ENCODE peak calls at places on chromosomes 5 and 9, in eight cellular contexts. D is heart left ventricle, X is psoas muscle, G is D721Med, I is upper lobe of right lung, S is left ventricle myocardium inferior, Y is pancreas, E is mucosa of descending colon. P is an unnamed sample.

GRCh38 chr9:136189394-136190236 is 15.3 kb downstream of the LHX3 start:
- DNase-seq in D (no peak), X (no peak), G (peak), I (no peak), S (no peak), Y (peak), E (no peak), P (no peak)

GRCh38 chr5:116382874-116383266 is 191.8 kb downstream of the SEMA6A start:
- DNase-seq in D (no peak), X (no peak), G (no peak), I (no peak), S (no peak), Y (no peak), E (no peak), P (no peak)

GRCh38 chr5:158209219-158209908 is 350.4 kb upstream of the CLINT1 start:
- DNase-seq in D (no peak), X (no peak), G (no peak), I (no peak), S (no peak), Y (no peak), E (no peak), P (no peak)

GRCh38 chr9:11356101-11356500 is 743.3 kb upstream of the PTPRD start:
- DNase-seq in D (no peak), X (no peak), G (no peak), I (no peak), S (no peak), Y (no peak), E (no peak), P (no peak)

GRCh38 chr5:431001-431710 is 11.8 kb upstream of the EXOC3 start:
- DNase-seq in D (no peak), X (peak), G (peak), I (no peak), S (no peak), Y (peak), E (no peak), P (peak)

GRCh38 chr5:72454996-72455395 is 52.2 kb downstream of the ZNF366 start:
- DNase-seq in D (no peak), X (no peak), G (no peak), I (no peak), S (no peak), Y (no peak), E (no peak), P (no peak)

GRCh38 chr9:995776-996175 is 19.3 kb downstream of the DMRT3 start:
- DNase-seq in D (no peak), X (no peak), G (no peak), I (no peak), S (no peak), Y (no peak), E (no peak), P (no peak)

GRCh38 chr9:98365227-98365669 is 109.8 kb upstream of the TBC1D2 start:
- DNase-seq in D (no peak), X (no peak), G (no peak), I (no peak), S (no peak), Y (no peak), E (no peak), P (no peak)

GRCh38 chr5:123947797-123948196 is 435.8 kb downstream of the CSNK1G3 start:
- DNase-seq in D (no peak), X (no peak), G (no peak), I (no peak), S (no peak), Y (no peak), E (no peak), P (no peak)

GRCh38 chr9:116905131-116905724 is 218.1 kb downstream of the TRIM32 start:
- DNase-seq in D (no peak), X (no peak), G (no peak), I (no peak), S (no peak), Y (no peak), E (no peak), P (no peak)

GRCh38 chr5:132271251-132272246 is 14.1 kb downstream of the PDLIM4 start:
- DNase-seq in D (no peak), X (no peak), G (no peak), I (no peak), S (no peak), Y (peak), E (no peak), P (no peak)

GRCh38 chr5:73304381-73304780 is 131.4 kb downstream of the TMEM174 start:
- DNase-seq in D (no peak), X (no peak), G (no peak), I (no peak), S (no peak), Y (no peak), E (no peak), P (no peak)

GRCh38 chr9:115957571-115957970 is 196.0 kb upstream of the PAPPA start:
- DNase-seq in D (no peak), X (no peak), G (no peak), I (no peak), S (no peak), Y (no peak), E (no peak), P (no peak)

GRCh38 chr5:88660326-88660946 is 222.5 kb downstream of the MEF2C start:
- DNase-seq in D (no peak), X (no peak), G (no peak), I (no peak), S (no peak), Y (peak), E (peak), P (no peak)

GRCh38 chr5:137465930-137466329 is 33.2 kb downstream of the SPOCK1 start:
- DNase-seq in D (no peak), X (no peak), G (no peak), I (no peak), S (no peak), Y (no peak), E (no peak), P (no peak)

GRCh38 chr5:63125862-63126261 is 547.2 kb downstream of the LRRC70 start:
- DNase-seq in D (no peak), X (no peak), G (no peak), I (no peak), S (no peak), Y (no peak), E (no peak), P (no peak)

GRCh38 chr9:653856-654387 is 187.6 kb upstream of the DMRT1 start:
- DNase-seq in D (no peak), X (no peak), G (no peak), I (no peak), S (no peak), Y (no peak), E (no peak), P (no peak)

GRCh38 chr5:142756576-142756975 is 13.6 kb upstream of the ARHGAP26 start:
- DNase-seq in D (no peak), X (no peak), G (no peak), I (no peak), S (no peak), Y (no peak), E (no peak), P (no peak)

GRCh38 chr9:75133396-75133795 is 45.1 kb downstream of the OSTF1 start:
- DNase-seq in D (no peak), X (no peak), G (no peak), I (no peak), S (no peak), Y (no peak), E (no peak), P (no peak)

GRCh38 chr5:124212949-124213348 is 533.5 kb downstream of the ZNF608 start:
- DNase-seq in D (no peak), X (no peak), G (no peak), I (no peak), S (no peak), Y (no peak), E (no peak), P (no peak)

GRCh38 chr5:172003750-172004149 is 2.7 kb downstream of the FBXW11 start:
- DNase-seq in D (no peak), X (no peak), G (no peak), I (no peak), S (no peak), Y (no peak), E (no peak), P (no peak)

GRCh38 chr5:100903036-100903887 is at the start of gene ST8SIA4:
- DNase-seq in D (peak), X (peak), G (peak), I (peak), S (peak), Y (peak), E (peak), P (peak)

GRCh38 chr5:163696270-163696887 is 191.0 kb downstream of the MAT2B start:
- DNase-seq in D (peak), X (no peak), G (peak), I (no peak), S (no peak), Y (no peak), E (no peak), P (peak)
- TF ChIP-seq CTCF in D (peak), X (peak), G (peak), I (peak), S (peak), Y (peak), E (peak), P (peak)

GRCh38 chr5:103255666-103256065 is 2.9 kb upstream of the MACIR start:
- DNase-seq in D (no peak), X (no peak), G (no peak), I (no peak), S (no peak), Y (no peak), E (no peak), P (no peak)

GRCh38 chr5:103258368-103258956 is at the start of gene MACIR:
- DNase-seq in D (peak), X (peak), G (peak), I (peak), S (peak), Y (peak), E (peak), P (peak)

GRCh38 chr5:103254921-103255320 is 3.6 kb upstream of the MACIR start:
- DNase-seq in D (no peak), X (no peak), G (no peak), I (no peak), S (no peak), Y (no peak), E (no peak), P (no peak)

GRCh38 chr5:103258957-103259704 is 568 bp downstream of the MACIR start:
- DNase-seq in D (peak), X (peak), G (no peak), I (peak), S (peak), Y (peak), E (peak), P (peak)

GRCh38 chr5:103256178-103256577 is 2.4 kb upstream of the MACIR start:
- DNase-seq in D (no peak), X (no peak), G (no peak), I (no peak), S (no peak), Y (no peak), E (no peak), P (no peak)
- TF ChIP-seq CTCF in D (no peak), X (no peak), G (peak), I (no peak), S (peak), Y (peak), E (no peak), P (no peak)

DNA sequence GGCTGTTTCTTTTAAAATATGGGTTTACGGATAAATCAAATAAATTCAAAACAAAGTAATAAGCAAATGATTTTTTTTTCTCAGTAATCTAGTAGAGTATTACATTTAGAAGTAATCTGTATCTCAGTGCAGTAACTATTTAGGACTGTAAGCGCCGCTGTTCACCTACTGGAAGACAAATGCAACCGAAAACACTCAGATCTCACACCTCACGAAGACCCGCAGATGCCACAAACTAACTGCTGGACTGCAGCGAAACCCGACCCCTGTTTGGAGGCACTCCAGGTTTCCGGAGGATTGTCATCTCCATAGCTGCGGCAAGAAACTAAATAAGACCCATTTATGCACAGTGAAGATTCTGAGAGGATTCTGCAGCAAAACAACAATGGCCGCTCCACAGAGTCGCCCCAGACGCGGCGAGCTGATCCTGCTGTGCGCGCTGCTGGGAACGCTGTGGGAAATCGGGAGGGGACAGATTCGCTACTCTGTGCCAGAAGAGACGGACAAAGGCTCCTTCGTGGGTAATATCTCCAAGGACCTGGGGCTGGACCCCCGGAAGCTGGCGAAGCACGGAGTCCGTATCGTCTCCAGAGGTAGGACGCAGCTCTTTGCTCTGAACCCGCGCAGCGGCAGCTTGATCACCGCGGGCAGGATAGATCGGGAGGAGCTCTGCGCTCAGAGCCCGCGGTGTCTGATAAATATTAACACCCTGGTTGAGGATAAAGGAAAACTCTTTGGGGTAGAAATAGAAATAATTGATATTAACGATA is at the start of gene PCDHGA8:
- DNase-seq in D (no peak), X (no peak), G (no peak), I (no peak), S (no peak), Y (peak), E (no peak), P (no peak)
- TF ChIP-seq CTCF in D (peak), X (peak), G (no peak), I (peak), S (peak), Y (no peak), E (no peak), P (no peak)

DNA sequence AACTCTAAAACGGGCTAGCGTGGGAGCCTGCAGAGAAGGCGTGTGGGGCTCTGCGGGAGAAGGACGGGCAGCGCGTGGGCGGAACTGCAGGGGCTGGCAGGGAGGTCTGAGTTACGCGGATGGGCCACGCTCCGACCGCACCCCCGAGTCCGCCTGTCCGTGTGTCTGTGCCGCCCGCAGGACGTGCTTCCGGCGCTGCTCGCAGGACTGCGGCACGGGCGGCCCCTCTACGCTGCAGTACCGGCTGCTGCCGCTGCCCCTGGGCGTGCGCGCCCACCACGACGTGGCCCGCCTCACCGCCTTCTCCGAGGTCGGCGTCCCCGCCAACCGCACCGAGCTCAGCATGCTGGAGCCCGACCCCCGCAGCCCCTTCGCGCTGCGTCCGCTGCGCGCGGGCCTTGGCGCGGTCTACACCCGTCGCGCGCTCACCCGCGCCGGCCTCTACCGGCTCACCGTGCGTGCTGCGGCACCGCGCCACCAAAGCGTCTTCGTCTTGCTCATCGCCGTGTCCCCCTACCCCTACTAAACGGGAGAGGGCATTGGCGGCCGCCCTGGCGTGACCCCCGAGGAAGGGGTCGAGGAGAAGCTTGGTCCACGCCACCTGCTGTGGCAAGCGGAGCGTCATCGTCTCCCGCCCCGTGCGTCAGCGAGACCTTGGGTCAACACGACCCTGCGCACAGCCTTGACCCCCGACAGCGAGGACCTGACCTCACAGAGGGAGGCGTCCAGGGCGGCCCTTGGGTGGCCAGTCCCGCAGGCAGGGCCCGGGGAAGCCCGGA is 11.4 kb upstream of the ASS1 start:
- DNase-seq in D (peak), X (peak), G (peak), I (no peak), S (peak), Y (peak), E (peak), P (peak)
- TF ChIP-seq CTCF in D (peak), X (peak), G (peak), I (peak), S (peak), Y (peak), E (peak), P (peak)

GRCh38 chr9:21070887-21071286 is 6.9 kb downstream of the IFNB1 start:
- DNase-seq in D (no peak), X (no peak), G (no peak), I (no peak), S (no peak), Y (no peak), E (no peak), P (no peak)

GRCh38 chr9:21075484-21075883 is 2.3 kb downstream of the IFNB1 start:
- DNase-seq in D (no peak), X (no peak), G (no peak), I (no peak), S (no peak), Y (no peak), E (no peak), P (no peak)

DNA sequence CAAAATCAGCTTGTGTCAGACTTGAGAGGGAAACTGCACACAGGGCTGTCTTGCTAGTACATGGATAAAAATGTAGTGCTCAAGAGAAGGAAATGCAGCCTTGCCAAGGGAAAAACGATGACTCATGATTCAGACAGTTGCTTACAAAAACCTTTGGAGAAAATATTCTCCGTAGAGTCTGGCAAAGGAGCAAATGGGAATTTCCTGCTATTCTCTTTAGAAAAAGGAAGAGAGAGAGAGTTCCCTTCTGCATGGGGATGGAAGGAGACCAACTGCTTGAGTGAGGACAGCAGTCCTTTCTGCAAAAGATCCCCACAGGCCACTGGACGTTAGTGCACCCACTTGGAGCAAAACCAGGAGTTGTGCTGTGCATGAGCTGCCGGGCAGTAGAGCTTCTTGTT is 7.6 kb downstream of the IFNB1 start:
- DNase-seq in D (peak), X (no peak), G (no peak), I (no peak), S (no peak), Y (no peak), E (no peak), P (no peak)
- TF ChIP-seq CTCF in D (no peak), X (peak), G (no peak), I (peak), S (peak), Y (no peak), E (no peak), P (peak)

GRCh38 chr9:103399535-103399934 is 404.4 kb downstream of the CYLC2 start:
- DNase-seq in D (no peak), X (no peak), G (no peak), I (no peak), S (no peak), Y (no peak), E (no peak), P (no peak)

DNA sequence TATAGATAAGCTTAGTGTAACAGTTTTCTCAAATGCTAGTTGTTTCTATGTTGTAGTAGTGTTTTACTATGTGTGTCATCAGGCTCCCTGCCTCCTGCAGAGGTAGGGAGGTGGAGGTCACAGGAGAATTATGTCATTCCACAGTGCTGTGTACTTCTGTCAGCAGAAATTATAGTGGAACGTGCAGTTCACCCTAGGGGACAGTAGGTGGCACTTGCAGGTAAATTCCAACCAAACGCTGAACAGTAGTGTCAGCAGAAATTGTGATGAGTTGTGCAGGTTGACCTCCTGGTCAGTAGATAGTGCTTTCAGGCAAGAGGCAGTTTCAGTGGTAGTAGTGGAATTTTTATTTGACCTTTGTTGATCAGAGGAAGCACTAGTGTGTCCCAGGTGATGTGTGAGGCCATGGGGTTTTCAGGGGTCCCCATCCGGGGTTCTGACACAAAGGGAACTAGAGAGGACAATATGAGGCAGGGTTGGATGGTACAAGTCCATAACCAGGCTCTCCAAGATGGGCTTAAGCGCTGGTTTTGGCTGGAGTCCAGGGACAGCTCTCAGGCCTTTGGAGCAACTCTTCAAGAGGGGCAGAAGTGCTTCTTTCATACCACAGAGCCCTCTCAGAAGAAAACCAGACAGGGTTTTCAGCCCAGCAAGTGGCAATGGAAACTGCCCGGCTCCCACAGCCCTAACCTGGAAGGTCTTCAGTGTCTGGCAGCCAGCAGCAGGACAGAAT is 402.9 kb downstream of the CYLC2 start:
- DNase-seq in D (peak), X (no peak), G (no peak), I (no peak), S (no peak), Y (peak), E (no peak), P (peak)
- TF ChIP-seq CTCF in D (peak), X (peak), G (peak), I (peak), S (peak), Y (peak), E (peak), P (peak)

GRCh38 chr5:133406208-133406607 is 206.1 kb downstream of the FSTL4 start:
- DNase-seq in D (no peak), X (no peak), G (no peak), I (no peak), S (no peak), Y (no peak), E (no peak), P (no peak)

GRCh38 chr5:133403741-133404364 is 208.5 kb downstream of the FSTL4 start:
- DNase-seq in D (no peak), X (no peak), G (no peak), I (no peak), S (no peak), Y (no peak), E (no peak), P (no peak)

GRCh38 chr5:133405275-133406034 is 206.9 kb downstream of the FSTL4 start:
- DNase-seq in D (no peak), X (no peak), G (no peak), I (no peak), S (no peak), Y (no peak), E (no peak), P (no peak)

GRCh38 chr5:133402781-133403180 is 209.6 kb downstream of the FSTL4 start:
- DNase-seq in D (peak), X (no peak), G (no peak), I (no peak), S (no peak), Y (no peak), E (no peak), P (no peak)

DNA sequence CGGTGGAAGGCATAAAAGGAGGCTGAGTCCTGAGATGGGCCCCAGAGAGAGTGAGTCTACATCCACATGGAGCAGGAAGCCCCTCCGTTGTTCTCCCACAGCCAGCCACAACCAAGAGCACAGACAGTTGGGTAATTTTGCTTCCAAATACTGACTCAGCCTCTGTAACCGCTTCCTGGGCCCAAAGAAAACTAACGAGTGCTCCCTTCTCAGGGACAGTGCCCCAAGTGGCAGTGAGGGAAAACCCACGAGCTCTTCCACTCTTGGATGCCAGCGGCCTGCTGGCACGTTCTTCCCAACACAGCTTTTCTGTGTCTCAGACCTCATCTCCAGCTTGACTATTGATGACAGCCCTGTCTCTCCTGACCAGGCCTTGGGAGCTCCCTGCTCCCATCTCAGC is 207.6 kb downstream of the FSTL4 start:
- DNase-seq in D (no peak), X (no peak), G (no peak), I (no peak), S (no peak), Y (no peak), E (no peak), P (no peak)
- TF ChIP-seq CTCF in D (no peak), X (no peak), G (peak), I (no peak), S (no peak), Y (no peak), E (no peak), P (no peak)